ENCODE peak calls at places on chromosomes 6 and 20, in nine cellular contexts. One of them, this sample, is unnamed.

GRCh38 chr20:62458256-62459251 is 17.2 kb downstream of the GATA5 start:
- DNase-seq in Caki2: peak; percentile 6
- DNase-seq in ovary: no peak
- DNase-seq in AG08396: no peak
- DNase-seq in BJ: no peak
- DNase-seq in foreskin fibroblast: no peak
- DNase-seq in NCI-H1417: no peak
- DNase-seq in neural progenitor cell: no peak
- DNase-seq in pancreas: no peak
- DNase-seq in this sample: no peak

GRCh38 chr6:124372076-124372475 is 568.4 kb downstream of the NKAIN2 start:
- DNase-seq in BJ: no peak
- DNase-seq in pancreas: no peak
- DNase-seq in ovary: no peak
- DNase-seq in foreskin fibroblast: no peak
- DNase-seq in AG08396: no peak
- DNase-seq in NCI-H1417: no peak
- DNase-seq in neural progenitor cell: no peak
- DNase-seq in Caki2: no peak
- DNase-seq in this sample: no peak

GRCh38 chr6:127102299-127102698 is 16.2 kb upstream of the RSPO3 start:
- DNase-seq in foreskin fibroblast: peak; percentile 93
- DNase-seq in AG08396: peak; percentile 55
- DNase-seq in NCI-H1417: no peak
- DNase-seq in pancreas: no peak
- DNase-seq in neural progenitor cell: no peak
- DNase-seq in ovary: no peak
- DNase-seq in Caki2: peak; percentile 90
- DNase-seq in BJ: peak; percentile 67
- DNase-seq in this sample: no peak

GRCh38 chr6:2841264-2842138 is at the start of gene SERPINB1:
- DNase-seq in NCI-H1417: peak; percentile 84
- DNase-seq in pancreas: peak; percentile 96
- DNase-seq in ovary: peak; percentile 83
- DNase-seq in foreskin fibroblast: peak; percentile 95
- DNase-seq in AG08396: peak; percentile 89
- DNase-seq in neural progenitor cell: peak; percentile 93
- DNase-seq in Caki2: peak; percentile 88
- DNase-seq in BJ: peak; percentile 84
- DNase-seq in this sample: peak; percentile 81

GRCh38 chr6:36444470-36444869 is 1.7 kb downstream of the KCTD20 start:
- DNase-seq in NCI-H1417: no peak
- DNase-seq in AG08396: peak; percentile 58
- DNase-seq in neural progenitor cell: no peak
- DNase-seq in foreskin fibroblast: no peak
- DNase-seq in Caki2: no peak
- DNase-seq in ovary: no peak
- DNase-seq in BJ: no peak
- DNase-seq in pancreas: no peak
- DNase-seq in this sample: no peak

GRCh38 chr6:152854086-152854795 is 103.6 kb downstream of the VIP start:
- DNase-seq in AG08396: no peak
- DNase-seq in BJ: no peak
- DNase-seq in foreskin fibroblast: no peak
- DNase-seq in neural progenitor cell: no peak
- DNase-seq in NCI-H1417: no peak
- DNase-seq in ovary: no peak
- DNase-seq in pancreas: no peak
- DNase-seq in Caki2: no peak
- DNase-seq in this sample: no peak

GRCh38 chr6:44062771-44063560 is 64.3 kb downstream of the MRPL14 start:
- DNase-seq in ovary: peak; percentile 46
- DNase-seq in Caki2: no peak
- DNase-seq in neural progenitor cell: peak; percentile 53
- DNase-seq in AG08396: no peak
- DNase-seq in NCI-H1417: no peak
- DNase-seq in pancreas: no peak
- DNase-seq in foreskin fibroblast: no peak
- DNase-seq in BJ: no peak
- DNase-seq in this sample: no peak

GRCh38 chr6:22657341-22657985 is 88.1 kb downstream of the HDGFL1 start:
- DNase-seq in ovary: no peak
- DNase-seq in AG08396: no peak
- DNase-seq in NCI-H1417: no peak
- DNase-seq in BJ: no peak
- DNase-seq in pancreas: no peak
- DNase-seq in neural progenitor cell: no peak
- DNase-seq in foreskin fibroblast: no peak
- DNase-seq in Caki2: no peak
- DNase-seq in this sample: no peak

GRCh38 chr6:2556761-2557160 is 194.0 kb downstream of the MYLK4 start:
- DNase-seq in BJ: no peak
- DNase-seq in AG08396: no peak
- DNase-seq in NCI-H1417: no peak
- DNase-seq in pancreas: no peak
- DNase-seq in ovary: no peak
- DNase-seq in Caki2: peak; percentile 50
- DNase-seq in neural progenitor cell: no peak
- DNase-seq in foreskin fibroblast: no peak
- DNase-seq in this sample: no peak

GRCh38 chr6:147660334-147661311 is 152.1 kb downstream of the SAMD5 start:
- DNase-seq in ovary: no peak
- DNase-seq in Caki2: no peak
- DNase-seq in AG08396: no peak
- DNase-seq in BJ: no peak
- DNase-seq in NCI-H1417: no peak
- DNase-seq in neural progenitor cell: no peak
- DNase-seq in foreskin fibroblast: no peak
- DNase-seq in pancreas: no peak
- DNase-seq in this sample: no peak

GRCh38 chr6:13053080-13053479 is 275.3 kb downstream of the TBC1D7 start:
- DNase-seq in BJ: no peak
- DNase-seq in foreskin fibroblast: no peak
- DNase-seq in ovary: no peak
- DNase-seq in NCI-H1417: no peak
- DNase-seq in Caki2: no peak
- DNase-seq in neural progenitor cell: no peak
- DNase-seq in AG08396: no peak
- DNase-seq in pancreas: no peak
- DNase-seq in this sample: no peak

GRCh38 chr6:25169551-25170335 is 109.4 kb upstream of the CARMIL1 start:
- DNase-seq in ovary: no peak
- DNase-seq in Caki2: no peak
- DNase-seq in pancreas: no peak
- DNase-seq in neural progenitor cell: no peak
- DNase-seq in foreskin fibroblast: no peak
- DNase-seq in BJ: no peak
- DNase-seq in AG08396: no peak
- DNase-seq in NCI-H1417: no peak
- DNase-seq in this sample: no peak

GRCh38 chr6:7505196-7505699 is 36.2 kb upstream of the DSP start:
- DNase-seq in Caki2: peak; percentile 99
- DNase-seq in pancreas: no peak
- DNase-seq in neural progenitor cell: peak; percentile 28
- DNase-seq in AG08396: peak; percentile 16
- DNase-seq in ovary: no peak
- DNase-seq in NCI-H1417: peak; percentile 80
- DNase-seq in BJ: peak; percentile 18
- DNase-seq in foreskin fibroblast: peak; percentile 9
- DNase-seq in this sample: no peak

GRCh38 chr20:8033447-8033846 is 13.9 kb upstream of the TMX4 start:
- DNase-seq in AG08396: no peak
- DNase-seq in ovary: no peak
- DNase-seq in BJ: no peak
- DNase-seq in pancreas: no peak
- DNase-seq in NCI-H1417: no peak
- DNase-seq in foreskin fibroblast: no peak
- DNase-seq in Caki2: no peak
- DNase-seq in neural progenitor cell: no peak
- DNase-seq in this sample: no peak

GRCh38 chr6:36201612-36202011 is 5.1 kb downstream of the BRPF3 start:
- DNase-seq in foreskin fibroblast: no peak
- DNase-seq in BJ: no peak
- DNase-seq in neural progenitor cell: no peak
- DNase-seq in AG08396: no peak
- DNase-seq in ovary: no peak
- DNase-seq in Caki2: no peak
- DNase-seq in pancreas: no peak
- DNase-seq in NCI-H1417: no peak
- DNase-seq in this sample: no peak

GRCh38 chr20:41359541-41360011 is 7.0 kb downstream of the EMILIN3 start:
- DNase-seq in BJ: no peak
- DNase-seq in pancreas: no peak
- DNase-seq in foreskin fibroblast: no peak
- DNase-seq in ovary: no peak
- DNase-seq in neural progenitor cell: no peak
- DNase-seq in AG08396: no peak
- DNase-seq in NCI-H1417: no peak
- DNase-seq in Caki2: no peak
- DNase-seq in this sample: no peak

GRCh38 chr6:44100088-44100550 is 27.1 kb downstream of the MRPL14 start:
- DNase-seq in BJ: no peak
- DNase-seq in neural progenitor cell: peak; percentile 50
- DNase-seq in ovary: no peak
- DNase-seq in pancreas: no peak
- DNase-seq in foreskin fibroblast: no peak
- DNase-seq in NCI-H1417: no peak
- DNase-seq in AG08396: peak; percentile 53
- DNase-seq in Caki2: peak; percentile 32
- DNase-seq in this sample: no peak